ENCODE peak calls at places on chromosomes 11 and 22, in five cellular contexts. O is body of pancreas, G is upper lobe of right lung, Y is foreskin fibroblast, Z is cardiac muscle cell. U is an unnamed sample.

GRCh38 chr11:47289856-47290255 is 19.9 kb downstream of the MADD start:
- DNase-seq in O (no peak), G (no peak), Y (no peak), Z (no peak), U (no peak)

GRCh38 chr11:74169736-74170458 is 905 bp downstream of the C2CD3 start:
- DNase-seq in O (no peak), G (no peak), Y (no peak), Z (no peak), U (no peak)

GRCh38 chr11:132020001-132020400 is 649.6 kb downstream of the NTM start:
- DNase-seq in O (no peak), G (no peak), Y (no peak), Z (no peak), U (no peak)

GRCh38 chr11:106585061-106585460 is 433.2 kb downstream of the GUCY1A2 start:
- DNase-seq in O (no peak), G (no peak), Y (peak; percentile 59), Z (no peak), U (peak; percentile 53)

GRCh38 chr22:31272522-31273446 is 19.5 kb downstream of the PIK3IP1 start:
- DNase-seq in O (peak; percentile 60), G (no peak), Y (peak; percentile 81), Z (peak; percentile 75), U (peak; percentile 36)

GRCh38 chr11:77206264-77207018 is 78.4 kb downstream of the MYO7A start:
- DNase-seq in O (no peak), G (peak; percentile 52), Y (no peak), Z (no peak), U (no peak)

GRCh38 chr11:118437046-118437735 is 899 bp downstream of the KMT2A start:
- DNase-seq in O (peak; percentile 53), G (peak; percentile 68), Y (peak; percentile 72), Z (peak; percentile 61), U (no peak)

GRCh38 chr11:13105237-13105844 is 96.2 kb downstream of the RASSF10 start:
- DNase-seq in O (peak; percentile 37), G (no peak), Y (no peak), Z (no peak), U (peak; percentile 40)

GRCh38 chr11:64765291-64765803 is 5.6 kb upstream of the PYGM start:
- DNase-seq in O (peak; percentile 10), G (peak; percentile 60), Y (no peak), Z (no peak), U (no peak)

GRCh38 chr11:12769834-12770345 is 95.7 kb downstream of the TEAD1 start:
- DNase-seq in O (no peak), G (no peak), Y (peak; percentile 83), Z (no peak), U (no peak)

GRCh38 chr22:22681221-22681739 is 36.9 kb downstream of the GGTLC2 start:
- DNase-seq in O (no peak), G (no peak), Y (peak; percentile 39), Z (no peak), U (no peak)

GRCh38 chr11:44713022-44713421 is 13.7 kb upstream of the TSPAN18 start:
- DNase-seq in O (no peak), G (no peak), Y (no peak), Z (no peak), U (no peak)

GRCh38 chr22:44179196-44179988 is 1.3 kb upstream of the PARVG start:
- DNase-seq in O (no peak), G (peak; percentile 29), Y (no peak), Z (no peak), U (no peak)

GRCh38 chr11:45848654-45849081 is 1.4 kb downstream of the CRY2 start:
- DNase-seq in O (peak; percentile 61), G (no peak), Y (no peak), Z (no peak), U (no peak)
- H3K4me3 ChIP-seq in O (no peak overlapping the region), G (peak overlapping the region; percentile 98), Y (peak overlapping the region; percentile 92), Z (peak overlapping the region; percentile 65), U (no peak overlapping the region)

DNA sequence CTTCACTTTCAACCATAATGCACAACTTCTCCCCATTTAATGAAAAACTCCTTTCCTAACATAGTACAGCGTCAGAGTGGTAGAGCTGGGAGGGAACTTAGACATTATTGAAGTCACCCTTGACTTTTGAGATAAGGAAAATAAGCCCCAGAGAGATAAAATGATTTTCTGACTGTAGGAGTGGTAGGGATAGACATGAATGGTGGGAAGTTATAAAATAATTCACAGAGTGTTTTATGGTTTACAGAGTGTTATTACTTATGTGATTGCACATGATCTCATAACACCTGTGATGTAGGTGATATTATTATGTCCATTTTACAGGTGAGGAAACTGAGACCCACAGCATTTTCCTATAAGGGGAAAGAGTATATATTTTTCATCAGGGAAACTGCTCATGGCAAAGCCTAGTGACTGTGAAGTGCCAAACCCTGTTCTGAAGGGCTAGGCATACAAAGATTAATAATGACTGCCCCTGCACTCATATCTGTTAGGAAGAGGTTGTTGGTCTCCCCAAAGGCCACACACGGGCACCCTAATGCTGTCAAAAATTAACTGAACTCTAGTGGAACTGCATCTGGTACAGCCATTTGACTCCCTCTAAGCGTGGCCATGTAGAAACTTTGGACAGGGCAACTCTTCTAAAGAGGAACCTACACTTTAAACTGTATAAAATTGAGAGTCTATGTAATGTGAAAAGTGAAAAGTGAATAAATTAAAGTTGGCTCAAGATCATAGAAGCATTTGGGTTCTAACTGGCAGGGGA is 61.1 kb upstream of the PICALM start:
- DNase-seq in O (no peak), G (no peak), Y (no peak), Z (no peak), U (no peak)
- H3K4me3 ChIP-seq in O (no peak overlapping the region), G (no peak overlapping the region), Y (no peak overlapping the region), Z (no peak overlapping the region), U (no peak overlapping the region)

GRCh38 chr11:102081313-102081712 is 28.9 kb upstream of the YAP1 start:
- DNase-seq in O (no peak), G (no peak), Y (peak; percentile 53), Z (no peak), U (no peak)

GRCh38 chr11:102085864-102086551 is 24.2 kb upstream of the YAP1 start:
- DNase-seq in O (no peak), G (no peak), Y (peak; percentile 27), Z (no peak), U (no peak)
- H3K4me3 ChIP-seq in O (no peak overlapping the region), G (no peak overlapping the region), Y (no peak overlapping the region), Z (no peak overlapping the region), U (no peak overlapping the region)

DNA sequence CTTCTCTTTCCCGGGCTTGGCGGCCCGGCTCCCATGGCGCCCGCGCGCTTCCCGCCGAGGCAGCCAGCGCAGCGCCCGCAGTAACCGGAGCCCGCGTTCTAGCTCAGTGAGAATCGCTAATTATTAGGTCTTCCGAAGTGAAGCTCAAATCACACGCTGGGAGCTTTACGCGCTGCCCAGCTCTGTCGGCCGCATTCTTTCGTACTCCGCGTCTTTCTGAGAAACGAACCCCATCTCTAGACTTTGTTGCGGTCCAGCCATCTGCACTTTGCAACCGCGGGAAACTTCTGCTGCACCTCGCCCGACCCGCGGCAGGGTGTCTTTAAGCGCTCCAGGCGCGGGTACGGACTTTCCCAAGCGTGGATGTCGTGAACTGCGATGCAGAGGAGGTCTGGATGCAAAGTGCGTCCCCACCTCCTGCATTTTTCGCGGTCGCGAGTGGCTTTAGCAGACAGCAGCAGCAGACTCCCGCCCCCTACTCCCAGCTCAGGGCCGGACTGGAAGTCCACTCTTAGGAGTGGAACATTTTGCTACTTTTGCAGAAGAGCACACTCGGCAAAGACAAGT is 6.0 kb upstream of the PAX6 start:
- DNase-seq in O (no peak), G (no peak), Y (no peak), Z (no peak), U (peak; percentile 58)
- H3K4me3 ChIP-seq in O (no peak overlapping the region), G (no peak overlapping the region), Y (no peak overlapping the region), Z (no peak overlapping the region), U (peak overlapping the region; percentile 32)

DNA sequence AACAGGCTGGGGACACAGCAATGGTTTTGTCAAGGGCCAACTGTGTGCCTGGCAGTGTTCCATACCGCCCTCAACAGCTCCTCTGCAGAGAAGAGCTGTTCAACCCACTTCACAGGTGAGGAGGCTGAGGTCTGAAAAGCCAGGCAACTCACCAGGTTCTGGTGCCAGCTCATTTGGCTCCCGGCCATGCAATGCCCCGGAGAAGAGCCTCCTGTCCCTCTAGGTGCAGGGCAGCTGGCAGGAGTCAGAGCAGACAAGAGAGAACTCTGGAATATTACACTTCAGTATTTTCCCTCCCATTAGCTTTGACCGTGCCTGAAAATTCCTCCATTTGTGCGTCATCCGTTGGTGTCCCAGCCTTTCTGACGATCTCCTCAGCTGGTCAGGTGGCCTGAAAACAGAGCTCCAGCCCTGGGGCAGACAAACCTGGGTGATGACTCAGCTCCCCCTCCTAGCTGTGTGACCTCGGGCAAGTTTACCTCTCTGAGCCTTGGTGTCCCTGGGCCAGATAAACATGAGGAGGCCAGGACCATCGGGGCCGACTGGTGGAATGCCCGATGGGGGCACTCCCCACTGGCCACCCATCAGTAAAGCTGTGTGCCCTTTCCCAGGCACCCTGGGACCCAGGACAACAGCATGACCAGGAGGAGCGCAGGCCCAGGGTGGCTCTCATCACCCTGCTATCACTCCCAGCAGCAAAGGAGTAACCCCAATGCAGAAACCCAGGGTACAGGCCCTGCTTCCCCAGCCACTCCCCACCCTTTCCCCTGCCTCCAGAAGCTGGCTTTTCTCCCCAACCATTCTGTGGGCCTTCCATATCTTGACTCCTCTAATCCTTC is 9.6 kb upstream of the C1QTNF6 start:
- DNase-seq in O (peak; percentile 54), G (peak; percentile 76), Y (peak; percentile 65), Z (no peak), U (no peak)
- H3K4me3 ChIP-seq in O (no peak overlapping the region), G (peak overlapping the region; percentile 72), Y (peak overlapping the region; percentile 84), Z (no peak overlapping the region), U (peak overlapping the region; percentile 83)

GRCh38 chr11:111353776-111354600 is 25.1 kb downstream of the POU2AF1 start:
- DNase-seq in O (no peak), G (no peak), Y (no peak), Z (no peak), U (no peak)

GRCh38 chr11:111351374-111352081 is 27.5 kb downstream of the POU2AF1 start:
- DNase-seq in O (no peak), G (no peak), Y (no peak), Z (no peak), U (no peak)

GRCh38 chr11:111352235-111352746 is 26.8 kb downstream of the POU2AF1 start:
- DNase-seq in O (no peak), G (no peak), Y (no peak), Z (no peak), U (no peak)

GRCh38 chr11:111354601-111354891 is 24.5 kb downstream of the POU2AF1 start:
- DNase-seq in O (no peak), G (no peak), Y (no peak), Z (no peak), U (no peak)

DNA sequence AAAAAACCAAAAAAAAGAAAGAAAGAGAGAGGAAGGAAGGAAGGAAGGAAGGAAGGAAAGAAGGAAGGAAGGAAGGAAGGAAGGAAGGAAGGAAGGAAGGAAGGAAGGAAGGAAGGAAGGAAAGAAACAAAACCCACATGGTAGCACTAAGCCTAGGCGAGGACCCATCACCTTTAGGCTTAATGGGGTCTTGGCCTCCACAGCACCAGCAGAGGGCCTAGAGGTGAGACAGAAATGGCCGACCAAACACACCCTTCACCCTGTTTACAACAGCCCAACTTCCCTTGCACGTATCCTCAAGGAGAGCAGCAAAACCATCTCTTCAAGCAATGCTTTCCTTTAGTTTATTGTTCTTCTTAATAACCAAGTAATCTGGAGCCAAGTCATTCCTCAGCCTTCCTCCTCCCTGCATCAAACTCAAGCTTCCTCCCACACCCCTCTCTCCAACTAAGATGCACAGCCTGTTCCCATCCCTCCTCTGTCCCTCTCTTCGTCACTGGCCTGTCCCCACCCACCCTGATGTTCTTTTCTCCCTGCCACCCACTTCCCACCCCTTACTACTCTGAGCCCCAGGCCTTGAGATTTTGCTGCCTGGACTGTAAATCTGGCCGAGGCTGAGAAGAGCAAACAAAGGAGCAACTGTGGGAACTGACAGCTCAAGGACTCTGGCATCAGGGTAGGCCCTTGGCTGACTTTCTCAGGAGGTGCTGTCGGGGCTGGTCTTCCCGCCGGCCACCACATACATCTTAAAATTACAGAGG is 26.0 kb downstream of the POU2AF1 start:
- DNase-seq in O (peak; percentile 72), G (no peak), Y (no peak), Z (no peak), U (no peak)
- H3K4me3 ChIP-seq in O (no peak overlapping the region), G (no peak overlapping the region), Y (no peak overlapping the region), Z (no peak overlapping the region), U (no peak overlapping the region)

GRCh38 chr11:124329787-124330478 is 9.9 kb upstream of the OR8D2 start:
- DNase-seq in O (no peak), G (no peak), Y (peak; percentile 1), Z (no peak), U (no peak)
- H3K4me3 ChIP-seq in O (no peak overlapping the region), G (no peak overlapping the region), Y (no peak overlapping the region), Z (no peak overlapping the region), U (no peak overlapping the region)

U was measured in Jurkat, Clone E6-1.